ENCODE peak calls at places on chromosomes 5 and 9, in eight cellular contexts. P is brain microvascular endothelial cell, J is tibial nerve, H is breast epithelium, Z is heart right ventricle, M is aorta, G is cardiac muscle cell, B is right lobe of liver. E is an unnamed sample.

GRCh38 chr9:104905153-104905901 is 22.6 kb downstream of the ABCA1 start:
- DNase-seq in P (no peak), J (no peak), H (no peak), Z (no peak), M (no peak), G (no peak), B (no peak), E (no peak)

GRCh38 chr9:76866689-76867088 is 39.2 kb downstream of the PRUNE2 start:
- DNase-seq in P (peak), J (no peak), H (no peak), Z (no peak), M (peak), G (no peak), B (no peak), E (no peak)

GRCh38 chr5:105905392-105905791 is 1765.3 kb downstream of the EFNA5 start:
- DNase-seq in P (no peak), J (no peak), H (no peak), Z (no peak), M (no peak), G (no peak), B (no peak), E (no peak)

GRCh38 chr9:123108976-123109375 is 75.5 kb downstream of the GPR21 start:
- DNase-seq in P (no peak), J (no peak), H (no peak), Z (no peak), M (no peak), G (no peak), B (no peak), E (no peak)

GRCh38 chr5:170109059-170110031 is 3.6 kb downstream of the FOXI1 start:
- DNase-seq in P (no peak), J (no peak), H (no peak), Z (no peak), M (no peak), G (no peak), B (no peak), E (no peak)

GRCh38 chr9:125436613-125437443 is 175.2 kb downstream of the GAPVD1 start:
- DNase-seq in P (no peak), J (no peak), H (no peak), Z (no peak), M (no peak), G (peak), B (no peak), E (no peak)

GRCh38 chr9:120579139-120579749 is 723 bp downstream of the CDK5RAP2 start:
- DNase-seq in P (no peak), J (no peak), H (no peak), Z (no peak), M (no peak), G (no peak), B (no peak), E (no peak)

GRCh38 chr9:129463477-129463876 is 157.4 kb downstream of the C9orf50 start:
- DNase-seq in P (no peak), J (no peak), H (no peak), Z (no peak), M (no peak), G (no peak), B (no peak), E (no peak)

GRCh38 chr5:35136386-35136785 is 88.6 kb upstream of the AGXT2 start:
- DNase-seq in P (peak), J (no peak), H (no peak), Z (no peak), M (no peak), G (no peak), B (no peak), E (no peak)

GRCh38 chr9:136095028-136095494 is at the start of gene NACC2:
- DNase-seq in P (peak), J (no peak), H (no peak), Z (peak), M (peak), G (peak), B (peak), E (peak)

GRCh38 chr5:169880012-169880673 is 100.2 kb downstream of the INSYN2B start:
- DNase-seq in P (no peak), J (no peak), H (no peak), Z (no peak), M (no peak), G (no peak), B (no peak), E (no peak)

GRCh38 chr5:98768160-98769005 is 5.1 kb upstream of the RGMB start:
- DNase-seq in P (peak), J (peak), H (no peak), Z (peak), M (no peak), G (peak), B (peak), E (peak)

GRCh38 chr5:173091981-173092380 is 35.8 kb downstream of the CREBRF start:
- DNase-seq in P (no peak), J (no peak), H (no peak), Z (no peak), M (no peak), G (no peak), B (no peak), E (no peak)

GRCh38 chr9:126503333-126504085 is 110.2 kb upstream of the LMX1B start:
- DNase-seq in P (peak), J (no peak), H (no peak), Z (no peak), M (peak), G (no peak), B (no peak), E (no peak)

GRCh38 chr9:86308687-86309086 is 26.3 kb upstream of the ISCA1 start:
- DNase-seq in P (no peak), J (no peak), H (no peak), Z (no peak), M (no peak), G (no peak), B (no peak), E (no peak)
- H3K27ac ChIP-seq in P (no peak), J (no peak), H (no peak), Z (no peak), M (no peak), G (no peak), B (no peak), E (no peak)

GRCh38 chr9:109561137-109561536 is 63.0 kb upstream of the PTPN3 start:
- DNase-seq in P (no peak), J (no peak), H (no peak), Z (no peak), M (no peak), G (no peak), B (no peak), E (no peak)
- H3K27ac ChIP-seq in P (no peak), J (no peak), H (peak), Z (no peak), M (no peak), G (no peak), B (no peak), E (no peak)

GRCh38 chr9:127506117-127506813 is 55.0 kb downstream of the LRSAM1 start:
- DNase-seq in P (no peak), J (no peak), H (no peak), Z (no peak), M (no peak), G (no peak), B (no peak), E (no peak)
- H3K27ac ChIP-seq in P (no peak), J (peak), H (peak), Z (no peak), M (no peak), G (no peak), B (no peak), E (no peak)

DNA sequence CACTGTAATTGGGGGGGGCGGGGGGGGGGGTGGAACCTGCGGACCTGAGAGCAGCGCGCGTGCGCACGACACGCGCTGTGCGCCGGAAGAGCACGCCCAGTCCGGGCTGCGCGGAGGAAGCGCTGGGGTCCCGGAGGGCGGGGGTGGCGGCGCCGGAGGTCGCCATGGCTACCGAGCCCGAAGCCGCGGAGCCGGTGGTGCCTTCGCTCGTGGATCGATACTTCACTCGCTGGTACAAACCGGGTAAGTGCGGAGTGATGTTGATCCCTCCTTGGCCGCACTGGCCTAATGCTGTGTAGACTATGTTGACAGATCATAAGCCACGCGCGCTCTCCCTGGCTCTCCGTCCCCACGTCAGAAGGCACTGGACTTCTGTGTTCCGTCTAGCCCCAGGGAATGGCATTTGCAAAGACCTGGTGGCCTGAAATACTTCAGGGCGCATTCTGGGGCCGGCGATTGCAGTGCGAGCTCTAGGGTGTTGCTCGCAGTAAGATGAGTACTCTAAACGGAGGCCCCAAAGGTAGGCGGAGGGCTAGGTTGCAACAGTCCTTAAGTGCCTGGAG is at the start of gene ABITRAM:
- DNase-seq in P (peak), J (peak), H (peak), Z (peak), M (peak), G (peak), B (peak), E (peak)
- H3K27ac ChIP-seq in P (peak), J (peak), H (peak), Z (peak), M (no peak), G (peak), B (peak), E (peak)